ENCODE peak calls at places on chromosomes 1 and 21, in eight cellular contexts. Y, C, J, R, I, Z, K and W are unnamed samples.

GRCh38 chr21:32135401-32136363 is 143.2 kb downstream of the MIS18A start:
- DNase-seq in Y (no peak), C (no peak), J (no peak), R (no peak), I (peak; percentile 2), Z (no peak), K (no peak), W (no peak)

GRCh38 chr1:21659924-21660326 is 9.2 kb downstream of the RAP1GAP start:
- DNase-seq in Y (no peak), C (no peak), J (no peak), R (no peak), I (no peak), Z (no peak), K (no peak), W (no peak)

GRCh38 chr1:2132222-2133038 is 62.1 kb downstream of the FAAP20 start:
- DNase-seq in Y (peak; percentile 91), C (no peak), J (peak; percentile 12), R (no peak), I (no peak), Z (peak; percentile 52), K (peak; percentile 54), W (no peak)

GRCh38 chr1:245310605-245311531 is 156.1 kb downstream of the KIF26B start:
- DNase-seq in Y (no peak), C (peak; percentile 78), J (no peak), R (no peak), I (no peak), Z (peak; percentile 80), K (no peak), W (no peak)

GRCh38 chr1:87115317-87115885 is 201.0 kb downstream of the HS2ST1 start:
- DNase-seq in Y (peak; percentile 85), C (no peak), J (no peak), R (no peak), I (peak; percentile 69), Z (peak; percentile 51), K (no peak), W (no peak)

GRCh38 chr1:224988042-224988441 is 58.6 kb downstream of the DNAH14 start:
- DNase-seq in Y (no peak), C (no peak), J (no peak), R (no peak), I (no peak), Z (no peak), K (no peak), W (no peak)

GRCh38 chr1:36359911-36360310 is 25.8 kb downstream of the STK40 start:
- DNase-seq in Y (peak; percentile 69), C (no peak), J (no peak), R (no peak), I (no peak), Z (peak; percentile 54), K (peak; percentile 22), W (no peak)

GRCh38 chr1:29410476-29410875 is 174.2 kb downstream of the PTPRU start:
- DNase-seq in Y (no peak), C (peak; percentile 53), J (peak; percentile 97), R (no peak), I (no peak), Z (no peak), K (no peak), W (peak; percentile 73)

GRCh38 chr21:28794341-28794970 is 198.2 kb downstream of the LTN1 start:
- DNase-seq in Y (peak; percentile 66), C (no peak), J (no peak), R (no peak), I (no peak), Z (no peak), K (no peak), W (no peak)

GRCh38 chr1:185045793-185046441 is 559 bp downstream of the RNF2 start:
- DNase-seq in Y (no peak), C (no peak), J (no peak), R (peak; percentile 3), I (no peak), Z (peak; percentile 37), K (peak; percentile 26), W (peak; percentile 39)

GRCh38 chr1:183124259-183124658 is 61.8 kb upstream of the LAMC2 start:
- DNase-seq in Y (no peak), C (no peak), J (peak; percentile 27), R (no peak), I (no peak), Z (no peak), K (no peak), W (no peak)

GRCh38 chr1:53339736-53340385 is 12.0 kb upstream of the LRP8 start:
- DNase-seq in Y (no peak), C (peak; percentile 37), J (no peak), R (no peak), I (no peak), Z (no peak), K (no peak), W (no peak)